ENCODE peak calls at places on chromosomes 12 and 14, in nine cellular contexts. C is fibroblast of mammary gland; F is tibial artery; X is neural progenitor cell; K is heart left ventricle; W is mucosa of gallbladder; H is pancreas; L is activated naive CD8-positive, alpha-beta T cell treated with anti-CD3 and anti-CD28 coated beads, Interleukin-2, amount 50 U/mL, for 16 hours; Y is transverse colon. A is an unnamed sample.

GRCh38 chr14:54348001-54348611 is 48.7 kb upstream of the CDKN3 start:
- DNase-seq in L (no peak), X (peak), H (no peak), Y (no peak), C (peak), K (no peak), W (no peak), F (no peak), A (no peak)

GRCh38 chr12:14135996-14136395 is 154.6 kb upstream of the GRIN2B start:
- DNase-seq in W (no peak), L (no peak), X (no peak), F (no peak), K (no peak), H (no peak), C (no peak), Y (no peak), A (no peak)

GRCh38 chr14:68464716-68465115 is 328.2 kb downstream of the ZFP36L1 start:
- DNase-seq in F (no peak), W (no peak), Y (no peak), K (no peak), C (peak), X (no peak), H (no peak), L (no peak), A (no peak)

GRCh38 chr12:87385322-87385721 is 643.9 kb downstream of the C12orf50 start:
- DNase-seq in Y (no peak), F (no peak), C (no peak), H (no peak), L (no peak), K (no peak), W (no peak), X (no peak), A (no peak)

GRCh38 chr14:102592969-102593840 is 756 bp downstream of the RCOR1 start:
- DNase-seq in K (peak), L (peak), F (peak), W (peak), H (peak), X (peak), C (peak), Y (peak), A (peak)

GRCh38 chr14:69713127-69713800 is 53.7 kb upstream of the SRSF5 start:
- DNase-seq in H (peak), L (no peak), K (no peak), Y (peak), W (no peak), F (no peak), X (peak), C (no peak), A (no peak)

GRCh38 chr12:93741741-93742085 is 64.5 kb downstream of the CRADD start:
- DNase-seq in W (no peak), H (no peak), X (peak), Y (no peak), K (no peak), L (no peak), C (peak), F (no peak), A (no peak)

GRCh38 chr14:95482967-95483842 is 33.2 kb downstream of the SYNE3 start:
- DNase-seq in C (peak), L (no peak), H (peak), K (peak), Y (peak), F (peak), W (peak), X (no peak), A (no peak)

GRCh38 chr12:22821985-22822384 is 197.0 kb downstream of the ETNK1 start:
- DNase-seq in C (no peak), L (no peak), H (no peak), X (no peak), K (no peak), F (no peak), W (no peak), Y (no peak), A (no peak)

GRCh38 chr12:24960222-24960855 is 11.4 kb upstream of the BCAT1 start:
- DNase-seq in C (peak), K (no peak), X (peak), F (no peak), Y (peak), H (no peak), W (no peak), L (no peak), A (peak)

GRCh38 chr14:75709207-75709812 is 48.3 kb downstream of the TTLL5 start:
- DNase-seq in W (peak), C (peak), Y (peak), K (peak), L (peak), H (peak), X (peak), F (peak), A (peak)

GRCh38 chr12:67786086-67786485 is 137.5 kb downstream of the DYRK2 start:
- DNase-seq in F (no peak), W (no peak), K (no peak), L (no peak), C (no peak), Y (no peak), X (no peak), H (no peak), A (no peak)

GRCh38 chr12:19706936-19707335 is 267.6 kb downstream of the AEBP2 start:
- DNase-seq in L (no peak), H (no peak), X (no peak), K (no peak), Y (no peak), F (no peak), C (peak), W (no peak), A (no peak)

GRCh38 chr12:128791395-128792322 is 32.1 kb downstream of the SLC15A4 start:
- DNase-seq in F (no peak), C (peak), X (no peak), K (no peak), W (no peak), H (no peak), Y (peak), L (no peak), A (no peak)

GRCh38 chr12:98002887-98003493 is 512.4 kb upstream of the TMPO start:
- DNase-seq in L (no peak), Y (peak), C (peak), X (peak), K (no peak), H (peak), F (peak), W (peak), A (no peak)

GRCh38 chr14:28012629-28013415 is 753.8 kb upstream of the FOXG1 start:
- DNase-seq in X (peak), L (no peak), Y (no peak), W (no peak), C (no peak), K (no peak), H (no peak), F (no peak), A (no peak)

GRCh38 chr12:46179693-46180452 is 89.0 kb downstream of the SLC38A1 start:
- DNase-seq in L (no peak), C (no peak), H (no peak), K (no peak), W (no peak), Y (peak), F (no peak), X (no peak), A (no peak)

GRCh38 chr12:74999474-74999873 is 210.2 kb downstream of the KCNC2 start:
- DNase-seq in F (no peak), Y (no peak), X (no peak), W (no peak), K (no peak), L (no peak), H (no peak), C (no peak), A (no peak)

GRCh38 chr12:28936711-28937110 is 212.4 kb upstream of the FAR2 start:
- DNase-seq in H (no peak), X (no peak), L (no peak), C (no peak), F (no peak), K (no peak), Y (no peak), W (no peak), A (no peak)

GRCh38 chr12:48901278-48901677 is 24.0 kb downstream of the FKBP11 start:
- DNase-seq in X (no peak), H (no peak), K (no peak), L (no peak), Y (no peak), W (no peak), C (peak), F (no peak), A (no peak)

GRCh38 chr12:97568336-97569180 is 106.0 kb downstream of the RMST start:
- DNase-seq in H (peak), C (no peak), W (peak), K (no peak), X (no peak), L (no peak), Y (no peak), F (no peak), A (no peak)

GRCh38 chr12:12721251-12721689 is 4.1 kb downstream of the CDKN1B start:
- DNase-seq in H (no peak), W (no peak), K (no peak), L (no peak), Y (peak), X (no peak), F (no peak), C (no peak), A (no peak)

GRCh38 chr12:106251636-106252035 is 3.8 kb upstream of the CKAP4 start:
- DNase-seq in W (no peak), Y (no peak), X (peak), H (no peak), L (no peak), K (no peak), C (peak), F (no peak), A (no peak)

GRCh38 chr12:28035483-28035882 is 63.0 kb upstream of the PTHLH start:
- DNase-seq in F (no peak), L (no peak), X (no peak), C (peak), H (no peak), W (no peak), Y (no peak), K (no peak), A (no peak)

GRCh38 chr14:90615444-90616095 is 200.7 kb downstream of the TTC7B start:
- DNase-seq in C (no peak), Y (no peak), L (no peak), H (no peak), F (no peak), X (peak), K (peak), W (no peak), A (no peak)

GRCh38 chr14:64763801-64764511 is 59.7 kb downstream of the PLEKHG3 start:
- DNase-seq in H (no peak), L (no peak), X (peak), W (no peak), Y (peak), K (no peak), C (no peak), F (no peak), A (no peak)

GRCh38 chr12:124730455-124730932 is 133.2 kb downstream of the SCARB1 start:
- DNase-seq in L (no peak), Y (no peak), F (no peak), C (no peak), K (peak), H (no peak), W (peak), X (no peak), A (no peak)

GRCh38 chr12:6953417-6954315 is 2.5 kb downstream of the PTPN6 start:
- DNase-seq in X (no peak), C (no peak), F (peak), Y (peak), L (peak), H (no peak), W (peak), K (peak), A (peak)

A was measured in T-helper 1 cell.